ENCODE peak calls at places on chromosomes 2 and 18, in seven cellular contexts. Z, S, A, E, I, T and B are unnamed samples.

GRCh38 chr2:135636982-135637381 is 104.7 kb upstream of the UBXN4 start:
- ATAC-seq in S (no peak), A (no peak), Z (no peak), T (no peak), I (no peak), E (no peak), B (no peak)

GRCh38 chr2:38138419-38138818 is 62.5 kb upstream of the CYP1B1 start:
- ATAC-seq in E (no peak), A (no peak), S (no peak), Z (no peak), I (no peak), T (no peak), B (no peak)

GRCh38 chr18:48842259-48843061 is 108.3 kb downstream of the SMAD7 start:
- ATAC-seq in E (peak; percentile 93), Z (peak; percentile 88), T (peak; percentile 85), A (peak; percentile 49), S (peak; percentile 87), I (peak; percentile 40), B (peak; percentile 46)

GRCh38 chr2:241123816-241124536 is 21.9 kb upstream of the MTERF4 start:
- ATAC-seq in S (peak; percentile 95), I (no peak), T (no peak), E (peak; percentile 59), Z (no peak), A (no peak), B (peak; percentile 66)

GRCh38 chr2:241358470-241358869 is 2.4 kb downstream of the FARP2 start:
- ATAC-seq in T (no peak), Z (no peak), I (no peak), A (peak; percentile 32), S (no peak), E (no peak), B (peak; percentile 6)

GRCh38 chr2:118509319-118510016 is 338.0 kb downstream of the EN1 start:
- ATAC-seq in E (no peak), S (no peak), I (no peak), A (no peak), T (no peak), Z (peak; percentile 52), B (no peak)

GRCh38 chr2:46142546-46143329 is 154.5 kb upstream of the EPAS1 start:
- ATAC-seq in E (no peak), S (no peak), Z (no peak), T (no peak), I (no peak), A (no peak), B (no peak)

GRCh38 chr2:3895021-3895420 is 191.6 kb downstream of the DCDC2C start:
- ATAC-seq in S (no peak), T (no peak), I (no peak), A (no peak), E (no peak), Z (no peak), B (no peak)

GRCh38 chr18:53887447-53887846 is 337.0 kb downstream of the MBD2 start:
- ATAC-seq in I (no peak), A (no peak), T (no peak), E (no peak), Z (no peak), S (no peak), B (no peak)

GRCh38 chr2:12014088-12014960 is 267.9 kb downstream of the LPIN1 start:
- ATAC-seq in E (no peak), I (no peak), S (no peak), T (peak; percentile 48), A (no peak), Z (no peak), B (no peak)

GRCh38 chr2:121778736-121779487 is 23.5 kb downstream of the TSN start:
- ATAC-seq in A (no peak), Z (no peak), T (no peak), E (no peak), S (no peak), I (no peak), B (no peak)

GRCh38 chr2:138373993-138374408 is 127.6 kb upstream of the SPOPL start:
- ATAC-seq in I (no peak), Z (no peak), S (no peak), T (no peak), E (no peak), A (no peak), B (no peak)

GRCh38 chr2:217289153-217289908 is 429.5 kb upstream of the TNP1 start:
- ATAC-seq in E (no peak), T (peak; percentile 57), S (no peak), I (peak; percentile 77), A (no peak), Z (no peak), B (no peak)

GRCh38 chr2:181770145-181770544 is 89.8 kb upstream of the NEUROD1 start:
- ATAC-seq in I (no peak), T (no peak), S (no peak), A (no peak), E (no peak), Z (no peak), B (no peak)